ENCODE peak calls at places on chromosome 16, in ten cellular contexts. N, J, B, V, H, P, W, I, C and X are unnamed samples.

GRCh38 chr16:4116328-4117249 is at the start of gene ADCY9:
- DNase-seq in N (no peak), J (peak), B (peak), V (no peak), H (peak), P (no peak), W (peak), I (peak), C (no peak), X (no peak)

GRCh38 chr16:4679854-4680636 is 13.3 kb upstream of the NUDT16L1 start:
- DNase-seq in N (no peak), J (peak), B (peak), V (no peak), H (peak), P (peak), W (no peak), I (no peak), C (peak), X (no peak)

GRCh38 chr16:79843631-79844043 is 243.1 kb upstream of the MAF start:
- DNase-seq in N (no peak), J (no peak), B (no peak), V (no peak), H (no peak), P (no peak), W (no peak), I (no peak), C (no peak), X (no peak)

GRCh38 chr16:2894231-2894630 is 11.2 kb downstream of the FLYWCH2 start:
- DNase-seq in N (no peak), J (no peak), B (no peak), V (no peak), H (no peak), P (no peak), W (no peak), I (no peak), C (no peak), X (no peak)

GRCh38 chr16:19691161-19691850 is 26.7 kb downstream of the KNOP1 start:
- DNase-seq in N (no peak), J (no peak), B (no peak), V (no peak), H (peak), P (no peak), W (no peak), I (no peak), C (peak), X (no peak)

GRCh38 chr16:46972971-46973456 is 460 bp downstream of the DNAJA2 start:
- DNase-seq in N (no peak), J (peak), B (no peak), V (no peak), H (peak), P (peak), W (peak), I (peak), C (peak), X (no peak)

GRCh38 chr16:71628810-71629209 is 2.8 kb downstream of the MARVELD3 start:
- DNase-seq in N (no peak), J (no peak), B (no peak), V (no peak), H (peak), P (peak), W (peak), I (no peak), C (peak), X (no peak)

GRCh38 chr16:11109551-11109950 is 146.5 kb downstream of the SOCS1 start:
- DNase-seq in N (no peak), J (peak), B (no peak), V (no peak), H (no peak), P (no peak), W (peak), I (no peak), C (no peak), X (no peak)

GRCh38 chr16:68756250-68757051 is 19.4 kb downstream of the CDH1 start:
- DNase-seq in N (no peak), J (peak), B (peak), V (no peak), H (peak), P (peak), W (peak), I (no peak), C (peak), X (no peak)

GRCh38 chr16:23223368-23223767 is 40.8 kb downstream of the SCNN1G start:
- DNase-seq in N (no peak), J (no peak), B (no peak), V (no peak), H (no peak), P (no peak), W (no peak), I (no peak), C (no peak), X (no peak)

GRCh38 chr16:8740775-8741355 is 56.6 kb downstream of the TMEM186 start:
- DNase-seq in N (no peak), J (peak), B (no peak), V (no peak), H (no peak), P (no peak), W (peak), I (no peak), C (no peak), X (no peak)

GRCh38 chr16:82699711-82700495 is 73.1 kb downstream of the CDH13 start:
- DNase-seq in N (no peak), J (no peak), B (peak), V (peak), H (peak), P (no peak), W (no peak), I (no peak), C (no peak), X (peak)

GRCh38 chr16:75860654-75861053 is 134.4 kb upstream of the CPHXL start:
- DNase-seq in N (no peak), J (no peak), B (no peak), V (no peak), H (no peak), P (no peak), W (peak), I (peak), C (no peak), X (no peak)

GRCh38 chr16:15502041-15502725 is 67.8 kb downstream of the BMERB1 start:
- DNase-seq in N (no peak), J (no peak), B (peak), V (peak), H (peak), P (peak), W (peak), I (no peak), C (no peak), X (peak)

GRCh38 chr16:85586360-85587145 is 26.6 kb upstream of the GSE1 start:
- DNase-seq in N (no peak), J (peak), B (no peak), V (no peak), H (no peak), P (no peak), W (no peak), I (no peak), C (no peak), X (no peak)

GRCh38 chr16:4882633-4883285 is 35.5 kb downstream of the UBN1 start:
- DNase-seq in N (no peak), J (peak), B (peak), V (no peak), H (no peak), P (peak), W (peak), I (no peak), C (no peak), X (no peak)

GRCh38 chr16:67227567-67227921 is 614 bp downstream of the TMEM208 start:
- DNase-seq in N (no peak), J (no peak), B (no peak), V (no peak), H (no peak), P (no peak), W (no peak), I (no peak), C (no peak), X (no peak)

GRCh38 chr16:19232988-19233387 is 52.5 kb upstream of the CLEC19A start:
- DNase-seq in N (no peak), J (no peak), B (no peak), V (no peak), H (no peak), P (no peak), W (no peak), I (no peak), C (no peak), X (no peak)

GRCh38 chr16:50266337-50267091 is at the start of gene ADCY7:
- DNase-seq in N (peak), J (peak), B (peak), V (no peak), H (peak), P (peak), W (peak), I (peak), C (no peak), X (peak)
- H3K4me3 ChIP-seq in N (peak), J (peak), B (peak), V (peak), H (peak), P (peak), W (no peak), I (no peak), C (peak), X (peak)

GRCh38 chr16:58044266-58045019 is 18.9 kb downstream of the MMP15 start:
- DNase-seq in N (no peak), J (no peak), B (no peak), V (no peak), H (no peak), P (peak), W (no peak), I (no peak), C (no peak), X (no peak)

GRCh38 chr16:58045096-58045495 is 19.5 kb downstream of the MMP15 start:
- DNase-seq in N (no peak), J (no peak), B (no peak), V (no peak), H (no peak), P (peak), W (no peak), I (no peak), C (no peak), X (no peak)

GRCh38 chr16:58046936-58047335 is 21.4 kb downstream of the MMP15 start:
- DNase-seq in N (no peak), J (no peak), B (no peak), V (no peak), H (no peak), P (peak), W (no peak), I (no peak), C (no peak), X (no peak)

GRCh38 chr16:58047557-58048348 is 22.2 kb downstream of the MMP15 start:
- DNase-seq in N (no peak), J (no peak), B (no peak), V (no peak), H (no peak), P (no peak), W (no peak), I (no peak), C (no peak), X (no peak)

DNA sequence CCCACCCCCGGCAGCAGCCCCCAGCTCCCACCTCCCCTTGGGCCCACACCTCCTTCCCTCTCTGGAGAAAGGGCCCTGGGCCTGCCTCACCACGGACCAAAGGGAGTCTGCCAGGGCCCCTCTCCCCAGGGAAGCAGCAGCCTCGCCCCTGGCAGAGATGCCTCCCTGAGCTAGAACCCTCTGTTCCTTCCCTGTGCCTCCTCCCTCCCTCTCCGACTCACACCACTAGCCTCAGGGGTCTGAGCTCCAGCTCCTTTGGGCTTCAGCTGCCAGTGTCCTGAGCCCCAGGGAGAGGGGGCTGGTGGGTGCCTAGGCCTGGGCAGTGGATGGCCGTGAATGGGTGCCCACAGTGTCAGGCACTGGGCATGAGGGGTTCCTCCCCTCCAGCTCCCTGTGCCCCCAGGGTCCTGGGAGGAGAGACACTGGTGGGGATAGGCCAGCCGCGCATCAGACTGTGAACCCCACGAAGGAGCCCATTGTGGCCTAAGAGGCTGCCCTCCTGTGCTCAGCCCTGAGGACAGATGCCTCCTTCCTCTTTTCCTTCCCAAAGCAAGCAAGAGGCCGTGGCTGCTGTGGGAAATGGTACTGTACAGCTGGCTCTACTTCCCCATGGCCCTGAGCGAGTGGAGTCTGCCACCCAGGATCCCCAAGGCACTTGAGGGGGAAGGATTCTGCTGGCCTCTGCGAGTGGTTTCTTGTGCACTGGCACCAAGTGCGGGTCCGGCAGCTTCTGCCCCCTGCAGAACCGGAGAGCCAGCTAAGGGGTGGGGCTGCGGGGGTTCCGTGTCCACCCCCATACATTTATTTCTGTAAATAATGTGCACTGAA is 20.7 kb downstream of the MMP15 start:
- DNase-seq in N (no peak), J (no peak), B (no peak), V (no peak), H (peak), P (peak), W (no peak), I (no peak), C (no peak), X (no peak)
- TF ChIP-seq CTCF in N (no peak), J (no peak), B (no peak), V (no peak), H (no peak), P (no peak), W (no peak), I (no peak), C (no peak), X (no peak)

GRCh38 chr16:28495098-28495793 is 803 bp downstream of the APOBR start:
- DNase-seq in N (no peak), J (no peak), B (no peak), V (no peak), H (peak), P (no peak), W (no peak), I (no peak), C (no peak), X (no peak)
- H3K4me3 ChIP-seq in N (peak), J (peak), B (no peak), V (no peak), H (peak), P (no peak), W (no peak), I (no peak), C (peak), X (no peak)

DNA sequence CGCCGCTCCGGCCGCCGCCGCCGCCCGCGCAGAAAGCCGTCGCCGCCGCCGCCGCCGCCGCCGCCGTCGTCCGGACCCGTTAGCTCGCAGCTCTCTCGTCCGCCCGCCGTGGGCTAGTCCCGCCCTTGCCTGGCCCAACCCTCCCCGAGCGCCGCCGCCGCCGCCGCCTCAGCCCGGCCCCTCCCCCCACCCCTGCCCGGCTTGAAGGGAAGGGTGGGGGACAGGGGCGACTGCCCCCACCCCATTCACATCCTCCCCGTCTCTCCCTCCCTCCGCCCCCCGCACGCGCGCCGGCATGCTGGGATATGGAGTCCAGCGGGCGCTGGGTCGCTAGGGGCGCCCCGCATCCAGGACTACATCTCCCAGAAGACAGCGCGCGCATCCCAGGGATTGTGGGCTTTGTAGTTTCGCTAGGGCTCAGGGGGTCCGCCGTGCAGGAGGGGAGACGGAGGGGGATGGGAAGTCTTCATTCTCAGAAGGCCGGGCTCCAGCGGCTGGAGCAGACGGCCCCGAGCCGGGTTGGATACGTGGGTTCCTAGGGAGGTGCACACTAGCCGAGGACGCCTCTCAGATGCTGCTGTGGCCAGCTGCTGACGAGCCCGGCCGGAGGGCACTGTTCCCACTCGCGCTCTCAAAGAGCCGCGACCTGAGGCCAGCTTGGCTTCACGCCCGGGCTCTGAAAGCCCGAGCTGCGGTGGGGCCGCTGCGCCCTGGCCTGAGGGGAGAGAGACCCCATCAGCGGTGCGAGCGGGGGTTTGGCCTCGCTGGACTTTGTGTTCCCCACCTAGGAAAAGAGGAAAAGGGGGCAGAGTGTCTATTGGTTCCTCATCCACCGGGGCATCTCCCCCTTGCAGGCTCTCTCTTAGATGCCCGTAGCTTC is at the start of gene ST3GAL2:
- DNase-seq in N (peak), J (peak), B (no peak), V (peak), H (peak), P (peak), W (peak), I (peak), C (peak), X (peak)
- TF ChIP-seq CTCF in N (no peak), J (no peak), B (no peak), V (no peak), H (no peak), P (no peak), W (no peak), I (no peak), C (no peak), X (peak)

GRCh38 chr16:88318091-88318494 is 64.7 kb upstream of the ZNF469 start:
- DNase-seq in N (no peak), J (no peak), B (no peak), V (no peak), H (no peak), P (no peak), W (no peak), I (no peak), C (no peak), X (no peak)

GRCh38 chr16:88318521-88318920 is 64.2 kb upstream of the ZNF469 start:
- DNase-seq in N (no peak), J (no peak), B (no peak), V (no peak), H (no peak), P (no peak), W (no peak), I (no peak), C (no peak), X (no peak)

GRCh38 chr16:88320947-88321634 is 61.7 kb upstream of the ZNF469 start:
- DNase-seq in N (no peak), J (no peak), B (no peak), V (no peak), H (peak), P (no peak), W (no peak), I (no peak), C (no peak), X (no peak)

GRCh38 chr16:88317619-88317977 is 65.2 kb upstream of the ZNF469 start:
- DNase-seq in N (no peak), J (no peak), B (no peak), V (no peak), H (no peak), P (no peak), W (no peak), I (no peak), C (no peak), X (no peak)

DNA sequence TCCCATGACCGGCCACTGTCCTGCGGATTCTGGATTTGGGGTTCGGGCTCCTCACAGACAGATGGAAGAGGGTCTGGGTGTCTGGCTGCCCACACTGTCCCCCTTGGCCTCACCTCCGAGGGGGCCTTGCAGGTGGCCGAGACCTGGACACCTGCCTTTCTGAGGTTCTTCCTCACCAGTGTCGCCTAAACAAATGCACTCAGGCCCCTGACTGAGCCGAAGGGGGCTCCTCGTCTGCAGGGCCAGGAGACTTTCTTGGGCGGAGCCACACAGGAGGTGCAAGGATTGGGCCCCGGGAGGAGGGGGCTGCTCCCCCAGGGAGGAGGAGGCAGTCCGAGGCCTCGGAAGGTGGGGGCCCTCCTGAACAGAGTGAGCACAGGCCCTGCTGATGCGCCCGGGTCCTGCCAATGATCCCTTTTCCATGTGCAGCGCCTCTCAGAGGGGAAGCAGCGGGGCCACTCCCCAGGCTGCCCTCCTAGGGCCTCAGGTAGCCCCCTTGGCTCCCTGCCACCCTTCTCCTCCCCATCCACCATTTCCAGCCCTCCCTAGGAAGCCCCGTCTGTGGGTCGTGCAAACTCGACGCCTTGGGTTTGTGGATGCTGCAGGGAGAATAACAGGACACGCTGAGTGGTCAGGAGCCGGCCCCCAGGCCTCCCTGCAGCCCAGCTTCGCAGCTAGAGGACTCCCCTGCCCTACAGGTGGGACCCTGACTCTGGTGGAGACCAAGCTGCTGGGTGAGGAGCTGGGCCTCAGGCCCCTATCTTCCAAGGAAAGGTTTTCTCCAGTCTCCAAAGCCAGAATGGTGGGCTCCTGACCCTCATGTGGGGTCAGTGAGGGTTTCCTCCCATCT is 63.4 kb upstream of the ZNF469 start:
- DNase-seq in N (no peak), J (no peak), B (no peak), V (no peak), H (no peak), P (no peak), W (no peak), I (no peak), C (no peak), X (no peak)
- H3K4me3 ChIP-seq in N (no peak), J (no peak), B (no peak), V (no peak), H (no peak), P (no peak), W (no peak), I (no peak), C (no peak), X (no peak)

GRCh38 chr16:25367773-25368172 is 110.1 kb upstream of the ZKSCAN2 start:
- DNase-seq in N (no peak), J (no peak), B (no peak), V (no peak), H (no peak), P (no peak), W (no peak), I (no peak), C (no peak), X (no peak)

GRCh38 chr16:25371342-25371741 is 113.7 kb upstream of the ZKSCAN2 start:
- DNase-seq in N (no peak), J (no peak), B (no peak), V (no peak), H (no peak), P (no peak), W (no peak), I (no peak), C (no peak), X (no peak)

GRCh38 chr16:25374556-25374955 is 116.9 kb upstream of the ZKSCAN2 start:
- DNase-seq in N (no peak), J (no peak), B (no peak), V (no peak), H (no peak), P (no peak), W (no peak), I (no peak), C (no peak), X (no peak)

DNA sequence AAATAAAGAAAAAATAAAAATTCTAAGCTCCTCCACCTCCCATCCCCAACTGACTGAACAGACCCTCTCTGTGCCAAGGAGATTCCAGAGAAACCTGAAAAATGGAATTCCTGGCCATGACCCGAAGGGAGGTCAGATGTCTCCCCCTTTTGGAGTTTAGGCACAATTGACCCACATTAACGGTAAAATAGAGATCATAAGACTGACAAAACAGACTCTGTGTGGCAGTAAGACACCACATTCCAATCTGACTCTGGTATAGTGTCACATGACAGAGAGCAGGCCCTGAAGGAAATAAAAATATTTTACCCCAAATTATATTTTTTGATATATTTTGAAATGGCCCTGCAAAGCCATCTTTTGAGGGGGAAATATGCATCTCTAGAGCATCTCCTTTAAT is 115.1 kb upstream of the ZKSCAN2 start:
- DNase-seq in N (no peak), J (no peak), B (no peak), V (no peak), H (peak), P (no peak), W (no peak), I (no peak), C (no peak), X (no peak)
- TF ChIP-seq CTCF in N (no peak), J (no peak), B (no peak), V (no peak), H (no peak), P (no peak), W (no peak), I (peak), C (no peak), X (no peak)